ENCODE peak calls at places on chromosomes 16 and 17, in seven cellular contexts. M is WTC11, O is H1, X is K562, U is HepG2, R is GM12878, T is HEK293T. D is an unnamed sample.

GRCh38 chr16:142405-142804 is 3.9 kb upstream of the NPRL3 start:
- DNase-seq in U (peak; percentile 52), R (no peak), T (no peak), O (no peak), M (no peak), X (peak; percentile 56), D (no peak)

GRCh38 chr17:70168044-70168978 is 1.0 kb upstream of the KCNJ2 start:
- DNase-seq in O (peak; percentile 10), T (peak; percentile 69), U (no peak), R (no peak), M (peak; percentile 65), X (peak; percentile 63), D (no peak)

GRCh38 chr17:79340771-79341528 is 266.3 kb downstream of the ENGASE start:
- DNase-seq in T (no peak), R (peak; percentile 81), X (no peak), U (no peak), O (no peak), M (no peak), D (no peak)

GRCh38 chr17:79531191-79531590 is 79.7 kb downstream of the RBFOX3 start:
- DNase-seq in M (no peak), U (no peak), R (no peak), T (no peak), X (no peak), O (no peak), D (no peak)

GRCh38 chr17:7347630-7348477 is 4.1 kb upstream of the KCTD11 start:
- DNase-seq in O (no peak), U (no peak), R (no peak), T (no peak), M (no peak), X (no peak), D (no peak)

GRCh38 chr17:31548709-31549108 is 157.2 kb downstream of the RAB11FIP4 start:
- DNase-seq in X (peak; percentile 58), R (no peak), O (no peak), M (no peak), U (no peak), T (no peak), D (no peak)

GRCh38 chr17:67359960-67360817 is 6.2 kb downstream of the PSMD12 start:
- DNase-seq in U (no peak), T (no peak), M (no peak), O (no peak), R (no peak), X (peak; percentile 48), D (peak; percentile 46)

GRCh38 chr17:14604920-14605599 is 304.2 kb downstream of the HS3ST3B1 start:
- DNase-seq in X (no peak), O (no peak), R (no peak), T (no peak), U (no peak), M (no peak), D (no peak)

GRCh38 chr17:19508327-19508867 is 25.3 kb upstream of the SLC47A1 start:
- DNase-seq in M (peak; percentile 50), X (no peak), U (no peak), O (no peak), R (no peak), T (peak; percentile 48), D (no peak)

GRCh38 chr16:47984669-47985068 is 171.1 kb downstream of the ABCC12 start:
- DNase-seq in U (no peak), X (no peak), T (no peak), O (no peak), M (no peak), R (no peak), D (no peak)

GRCh38 chr16:23398987-23399805 is 53.8 kb downstream of the COG7 start:
- DNase-seq in R (no peak), M (peak; percentile 82), X (no peak), U (no peak), O (peak; percentile 47), T (no peak), D (no peak)

GRCh38 chr17:6097005-6097279 is 26.8 kb downstream of the WSCD1 start:
- DNase-seq in X (no peak), O (no peak), R (no peak), T (no peak), M (no peak), U (no peak), D (no peak)

GRCh38 chr16:22934786-22935185 is 120.8 kb downstream of the HS3ST2 start:
- DNase-seq in R (no peak), O (no peak), X (no peak), T (no peak), U (no peak), M (no peak), D (no peak)

GRCh38 chr17:73841431-73842060 is 197.3 kb upstream of the SDK2 start:
- DNase-seq in U (peak; percentile 31), O (no peak), R (no peak), M (peak; percentile 54), T (no peak), X (no peak), D (no peak)

DNA sequence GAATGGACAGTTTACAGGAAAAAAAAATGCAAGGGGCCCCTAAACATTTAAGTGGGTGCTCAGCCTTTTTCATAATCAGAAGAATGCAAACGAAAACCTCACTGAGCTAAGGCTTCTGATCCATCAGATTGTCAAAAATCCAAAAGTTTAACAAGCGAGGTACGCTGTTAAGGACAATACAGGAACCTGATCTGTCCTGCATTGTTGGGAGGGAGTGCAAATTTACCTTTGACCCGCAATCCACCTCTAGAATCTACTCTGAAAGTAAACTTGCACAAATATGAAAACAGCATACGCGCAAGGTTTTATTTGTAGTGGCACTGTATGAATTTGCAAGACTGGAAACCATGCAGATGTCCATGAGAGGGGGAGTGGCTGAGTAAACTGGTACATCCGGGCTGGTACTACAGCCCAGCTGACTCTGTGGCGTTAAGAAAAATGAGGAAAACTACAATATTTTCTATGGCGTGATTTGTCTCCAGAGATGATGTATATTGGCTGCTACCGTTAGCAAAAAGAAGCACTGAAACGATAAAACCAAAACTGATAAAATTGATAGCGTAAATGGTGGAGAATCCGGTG is 28.8 kb upstream of the ST6GALNAC1 start:
- DNase-seq in M (no peak), O (no peak), R (no peak), U (peak; percentile 81), X (no peak), T (peak; percentile 6), D (no peak)
- TF ChIP-seq SP1 in M (no peak), O (no peak), R (no peak), U (no peak), X (no peak), T (no peak), D (no peak)

GRCh38 chr17:47229535-47230443 is 20.6 kb downstream of the MYL4 start:
- DNase-seq in R (peak; percentile 75), X (peak; percentile 94), M (peak; percentile 85), T (peak; percentile 89), O (peak; percentile 69), U (peak; percentile 79), D (peak; percentile 90)

GRCh38 chr17:47231866-47232265 is 21.8 kb upstream of the ITGB3 start:
- DNase-seq in M (no peak), O (no peak), R (no peak), X (no peak), U (no peak), T (no peak), D (no peak)

GRCh38 chr17:47231334-47231733 is 22.2 kb downstream of the MYL4 start:
- DNase-seq in T (no peak), X (no peak), O (no peak), R (peak; percentile 30), U (no peak), M (no peak), D (no peak)

GRCh38 chr17:47232465-47232864 is 21.2 kb upstream of the ITGB3 start:
- DNase-seq in T (no peak), U (no peak), M (no peak), X (no peak), O (no peak), R (no peak), D (no peak)

DNA sequence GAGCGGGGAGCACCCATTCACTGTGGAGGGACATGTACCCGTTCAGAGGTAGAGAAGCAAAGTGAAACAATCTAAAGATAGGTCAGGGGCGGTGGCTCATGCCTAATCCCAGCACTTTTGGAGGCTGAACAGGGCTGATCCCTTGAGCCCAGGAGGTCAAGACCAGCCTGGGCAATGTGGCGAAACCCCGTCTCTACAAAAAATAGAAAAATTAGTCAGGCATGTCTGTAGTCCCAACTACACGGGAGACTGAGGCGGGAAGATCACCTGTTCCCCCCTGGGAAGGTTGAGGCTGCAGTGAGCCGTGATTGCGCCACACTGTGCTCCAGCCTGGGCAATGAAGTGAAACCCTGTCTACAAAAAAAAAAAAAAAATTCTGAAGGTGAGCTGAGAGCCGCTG is 21.7 kb downstream of the MYL4 start:
- DNase-seq in T (no peak), M (no peak), R (peak; percentile 24), X (no peak), U (no peak), O (no peak), D (no peak)
- TF ChIP-seq SP1 in T (no peak), M (no peak), R (no peak), X (no peak), U (no peak), O (no peak), D (no peak)

DNA sequence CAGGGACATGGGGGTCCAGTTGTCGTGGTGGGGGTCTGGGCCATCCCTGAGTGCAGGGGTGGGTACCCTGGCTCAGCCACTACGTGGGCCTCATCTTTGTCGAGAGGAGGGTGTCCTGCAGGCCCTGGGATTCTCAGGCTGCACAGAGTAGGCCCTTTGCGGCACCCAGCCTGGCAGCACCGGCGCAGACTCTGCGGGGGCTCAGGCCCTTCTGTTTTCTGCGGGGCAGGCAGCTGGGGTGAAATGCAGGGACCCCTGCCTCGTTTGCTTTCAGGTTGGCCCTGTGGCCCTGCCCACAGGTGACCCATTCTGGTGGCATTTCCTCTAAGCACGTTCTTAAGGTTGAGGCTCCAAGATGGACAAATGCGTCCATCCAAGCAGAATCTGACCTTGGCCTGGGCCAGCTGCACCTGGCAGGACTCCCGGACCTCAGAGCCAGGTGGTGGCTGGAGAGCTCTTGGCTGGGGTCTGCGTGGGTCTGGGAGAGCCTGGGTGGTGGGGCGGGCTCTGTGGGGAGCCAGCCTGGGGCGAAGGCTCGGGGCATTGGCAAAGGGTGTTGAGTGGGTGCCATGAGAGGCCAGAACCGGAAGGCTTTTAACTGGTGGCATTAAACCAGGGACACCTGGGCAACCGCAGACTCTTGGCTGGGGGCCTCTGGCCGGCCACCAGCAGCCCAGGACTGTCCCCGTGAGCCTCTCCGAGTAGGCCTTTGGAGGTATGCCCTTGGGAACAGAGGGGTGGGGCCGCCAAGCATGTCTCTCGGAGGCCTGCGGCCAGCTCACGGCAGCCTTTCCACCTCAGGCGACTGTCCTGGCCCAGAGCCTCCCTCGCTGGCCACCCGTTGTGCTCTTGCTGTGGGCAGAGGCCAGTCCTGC is 16.9 kb downstream of the PRSS27 start:
- DNase-seq in R (no peak), T (no peak), O (no peak), M (no peak), X (no peak), U (no peak), D (no peak)
- TF ChIP-seq SP1 in R (no peak), T (no peak), O (no peak), M (no peak), X (no peak), U (no peak), D (no peak)

GRCh38 chr17:50924300-50924699 is 58.1 kb upstream of the TOB1 start:
- DNase-seq in M (no peak), O (no peak), U (no peak), T (no peak), R (no peak), X (no peak), D (no peak)

GRCh38 chr17:50925296-50925891 is 59.2 kb upstream of the TOB1 start:
- DNase-seq in M (no peak), X (no peak), T (no peak), R (no peak), O (no peak), U (no peak), D (no peak)

GRCh38 chr17:50926523-50926922 is 60.4 kb upstream of the TOB1 start:
- DNase-seq in R (no peak), M (no peak), U (no peak), O (no peak), X (no peak), T (no peak), D (no peak)

GRCh38 chr17:50923611-50924010 is 57.5 kb upstream of the TOB1 start:
- DNase-seq in U (no peak), R (no peak), M (no peak), T (no peak), O (no peak), X (no peak), D (no peak)

GRCh38 chr17:50924800-50925199 is 58.6 kb upstream of the TOB1 start:
- DNase-seq in X (no peak), T (no peak), R (no peak), U (no peak), O (no peak), M (no peak), D (no peak)
- TF ChIP-seq SP1 in X (no peak), T (no peak), R (no peak), U (no peak), O (no peak), M (no peak), D (no peak)

D was measured in HCT116.